ENCODE peak calls at places on chromosomes 12 and 14, in eight cellular contexts. Z is tibial nerve, X is gastrocnemius medialis, R is suprapubic skin, F is heart left ventricle, J is A549, O is lower leg skin, K is IMR-90. M is an unnamed sample.

GRCh38 chr12:89082354-89082753 is 269.9 kb downstream of the DUSP6 start:
- DNase-seq in Z (no peak), K (peak), O (no peak), R (no peak), J (no peak), F (no peak), X (no peak), M (no peak)

GRCh38 chr12:54239568-54239967 is 40.4 kb downstream of the CBX5 start:
- DNase-seq in J (no peak), K (no peak), O (no peak), F (no peak), X (no peak), R (no peak), Z (no peak), M (no peak)

GRCh38 chr12:30021046-30021833 is 237.5 kb upstream of the TMTC1 start:
- DNase-seq in Z (no peak), X (no peak), F (no peak), R (no peak), J (no peak), O (no peak), K (peak), M (no peak)

GRCh38 chr12:71157601-71158233 is at the start of gene TSPAN8:
- DNase-seq in R (no peak), X (peak), Z (peak), K (no peak), J (no peak), F (no peak), O (no peak), M (no peak)

GRCh38 chr14:105216490-105217247 is 31.7 kb upstream of the BTBD6 start:
- DNase-seq in O (no peak), Z (no peak), F (no peak), X (no peak), J (no peak), R (no peak), K (no peak), M (no peak)

GRCh38 chr14:101075801-101076413 is 172.4 kb upstream of the RTL1 start:
- DNase-seq in X (no peak), K (no peak), Z (no peak), O (no peak), J (no peak), R (peak), F (no peak), M (peak)

GRCh38 chr12:32230607-32230982 is 123.9 kb downstream of the BICD1 start:
- DNase-seq in R (no peak), X (no peak), Z (no peak), J (no peak), F (no peak), O (no peak), K (no peak), M (no peak)

GRCh38 chr12:47885012-47885501 is 19.7 kb downstream of the VDR start:
- DNase-seq in Z (no peak), O (no peak), R (no peak), K (no peak), F (no peak), J (no peak), X (no peak), M (no peak)

GRCh38 chr12:108896817-108897216 is 16.9 kb downstream of the DAO start:
- DNase-seq in Z (no peak), R (no peak), F (no peak), J (no peak), X (no peak), O (no peak), K (no peak), M (no peak)

GRCh38 chr12:113348849-113349536 is 9.4 kb upstream of the PLBD2 start:
- DNase-seq in F (no peak), O (no peak), X (no peak), K (no peak), Z (no peak), J (no peak), R (no peak), M (no peak)

GRCh38 chr12:113263431-113263963 is 42.2 kb downstream of the TPCN1 start:
- DNase-seq in J (no peak), K (no peak), X (no peak), F (peak), O (no peak), R (no peak), Z (no peak), M (peak)

GRCh38 chr12:109875572-109876131 is 4.7 kb downstream of the GLTP start:
- DNase-seq in X (no peak), O (no peak), Z (no peak), J (no peak), F (no peak), R (no peak), K (no peak), M (no peak)

GRCh38 chr12:46983959-46984833 is 95.2 kb upstream of the PCED1B start:
- DNase-seq in F (no peak), X (no peak), R (no peak), O (no peak), K (peak), J (peak), Z (peak), M (peak)

GRCh38 chr14:76768671-76769500 is 7.6 kb downstream of the VASH1 start:
- DNase-seq in K (no peak), Z (peak), O (no peak), R (peak), J (no peak), X (no peak), F (peak), M (peak)

GRCh38 chr12:130761537-130762318 is 45.6 kb upstream of the RIMBP2 start:
- DNase-seq in F (no peak), K (peak), Z (peak), R (no peak), O (no peak), J (peak), X (no peak), M (peak)

GRCh38 chr12:124310178-124310577 is 15.3 kb downstream of the RFLNA start:
- DNase-seq in F (no peak), J (no peak), K (no peak), X (no peak), O (no peak), Z (no peak), R (no peak), M (no peak)

GRCh38 chr12:132620113-132620892 is 1.7 kb downstream of the P2RX2 start:
- DNase-seq in J (no peak), F (no peak), Z (no peak), K (no peak), O (no peak), R (no peak), X (no peak), M (no peak)

GRCh38 chr12:15540469-15540872 is 218.2 kb downstream of the PTPRO start:
- DNase-seq in K (peak), R (no peak), J (no peak), X (no peak), F (no peak), Z (no peak), O (no peak), M (no peak)

GRCh38 chr14:96086574-96087077 is 47.5 kb downstream of the C14orf132 start:
- DNase-seq in R (no peak), O (no peak), F (no peak), Z (no peak), K (peak), X (no peak), J (no peak), M (no peak)

GRCh38 chr12:121443911-121444841 is 44.3 kb downstream of the RNF34 start:
- DNase-seq in O (no peak), K (no peak), J (no peak), Z (no peak), X (no peak), F (no peak), R (peak), M (peak)

GRCh38 chr12:24788886-24789285 is 160.0 kb downstream of the BCAT1 start:
- DNase-seq in X (no peak), K (no peak), O (no peak), J (no peak), F (no peak), Z (no peak), R (no peak), M (no peak)

GRCh38 chr14:35213869-35214387 is 78.3 kb upstream of the PSMA6 start:
- DNase-seq in R (no peak), O (no peak), Z (no peak), X (no peak), K (peak), J (no peak), F (no peak), M (no peak)

GRCh38 chr12:100799770-100800169 is 5.2 kb downstream of the ANO4 start:
- DNase-seq in R (no peak), J (no peak), K (peak), O (no peak), X (no peak), F (no peak), Z (no peak), M (no peak)

GRCh38 chr12:70549340-70550179 is 87.7 kb downstream of the PTPRB start:
- DNase-seq in F (no peak), K (no peak), R (no peak), X (no peak), Z (no peak), J (no peak), O (no peak), M (no peak)

GRCh38 chr12:65877836-65878235 is 53.6 kb downstream of the HMGA2 start:
- DNase-seq in O (no peak), J (no peak), K (no peak), F (no peak), Z (no peak), X (no peak), R (no peak), M (no peak)

GRCh38 chr12:65879878-65880277 is 55.6 kb downstream of the HMGA2 start:
- DNase-seq in J (no peak), O (no peak), K (peak), X (no peak), Z (no peak), F (no peak), R (no peak), M (no peak)

GRCh38 chr12:65876898-65877721 is 52.8 kb downstream of the HMGA2 start:
- DNase-seq in O (no peak), X (no peak), R (no peak), F (no peak), J (no peak), Z (no peak), K (no peak), M (no peak)

GRCh38 chr12:65875635-65876034 is 51.4 kb downstream of the HMGA2 start:
- DNase-seq in K (peak), X (no peak), R (no peak), J (no peak), Z (no peak), O (no peak), F (no peak), M (no peak)

GRCh38 chr12:65878540-65878939 is 54.3 kb downstream of the HMGA2 start:
- DNase-seq in O (no peak), R (no peak), F (no peak), Z (no peak), K (no peak), X (no peak), J (no peak), M (no peak)
- TF ChIP-seq CTCF in O (no peak), R (no peak), F (no peak), Z (no peak), K (peak), X (no peak), J (peak), M (no peak)

GRCh38 chr14:75340921-75341320 is 62.3 kb downstream of the FOS start:
- DNase-seq in Z (peak), K (no peak), O (peak), X (peak), R (peak), J (no peak), F (peak), M (no peak)
- TF ChIP-seq POLR2A in Z (peak), K (no peak), O (no peak), X (peak), R (no peak), J (no peak), F (no peak), M (no peak)

GRCh38 chr12:41264281-41264680 is 76.2 kb downstream of the PDZRN4 start:
- DNase-seq in Z (no peak), J (no peak), F (no peak), O (no peak), X (no peak), K (no peak), R (no peak), M (no peak)
- TF ChIP-seq CTCF in Z (peak), J (peak), F (peak), O (no peak), X (no peak), K (peak), R (no peak), M (no peak)

DNA sequence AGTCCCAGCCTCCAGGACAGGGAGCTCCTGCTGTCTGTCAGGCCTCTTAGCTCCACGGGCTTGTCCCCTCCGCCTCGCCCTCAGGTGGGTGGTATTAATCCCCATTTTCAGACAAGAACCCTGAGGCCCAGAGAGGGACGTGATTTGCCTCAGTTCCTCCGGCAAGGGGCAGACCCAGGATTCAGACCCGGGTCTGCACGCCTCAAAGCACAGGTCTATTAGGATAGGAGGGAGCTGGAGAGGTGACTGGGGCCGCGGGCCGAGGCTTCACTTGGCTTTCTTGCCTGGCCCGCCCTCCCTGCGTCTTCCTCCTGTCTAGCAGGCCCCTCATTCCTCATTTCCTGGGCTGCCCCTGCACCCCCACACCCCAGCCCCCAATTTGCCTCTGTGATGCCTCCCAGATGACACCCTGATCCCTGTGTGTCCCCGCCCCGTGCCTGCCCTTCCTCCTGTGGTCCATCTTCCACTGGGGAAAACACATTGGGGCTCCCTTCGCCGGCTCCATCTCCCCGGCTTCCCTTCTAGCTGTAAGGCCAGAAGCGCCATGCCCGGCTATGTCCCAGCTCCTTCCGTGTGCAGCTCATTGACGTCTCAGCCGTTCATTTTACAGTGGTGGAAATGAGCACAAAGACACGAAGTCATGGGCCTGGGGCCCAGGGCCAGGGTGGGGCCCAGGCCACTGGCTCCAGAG is 15.6 kb upstream of the CYP46A1 start:
- DNase-seq in J (no peak), Z (no peak), R (no peak), O (no peak), X (no peak), F (peak), K (no peak), M (no peak)
- TF ChIP-seq POLR2A in J (no peak), Z (no peak), R (no peak), O (no peak), X (no peak), F (no peak), K (no peak), M (no peak)

DNA sequence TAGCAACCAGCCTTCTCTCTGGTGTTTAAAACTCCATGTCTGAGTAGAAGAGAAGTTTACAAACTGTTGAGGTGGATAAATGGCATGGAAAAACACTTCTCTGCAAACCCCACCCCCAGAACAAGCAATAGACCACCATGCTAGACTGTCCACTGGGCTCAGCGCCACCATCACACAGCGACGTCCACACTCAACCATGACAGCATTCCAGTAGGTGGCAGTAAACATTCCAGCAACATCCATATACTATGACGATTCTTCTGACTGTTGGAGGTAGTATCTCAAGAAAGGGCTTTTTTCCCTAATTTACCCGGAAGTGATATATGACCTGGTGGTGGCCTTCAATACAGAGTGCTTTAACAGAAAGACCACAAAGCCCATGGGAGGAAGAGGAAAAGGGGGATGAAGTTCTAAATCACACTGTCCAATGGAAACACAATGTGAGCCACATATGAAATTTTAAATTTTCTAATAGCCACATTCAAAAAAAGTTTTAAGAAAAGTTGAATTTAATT is 152.2 kb downstream of the SLC15A4 start:
- DNase-seq in K (no peak), F (no peak), X (no peak), Z (no peak), O (no peak), R (no peak), J (no peak), M (no peak)
- TF ChIP-seq CTCF in K (no peak), F (no peak), X (no peak), Z (no peak), O (no peak), R (no peak), J (peak), M (peak)

GRCh38 chr12:120292661-120293531 is at the start of gene RNU4-1:
- DNase-seq in X (peak), K (peak), F (no peak), J (peak), R (peak), O (peak), Z (peak), M (peak)
- TF ChIP-seq POLR2A in X (peak), K (peak), F (peak), J (peak), R (no peak), O (peak), Z (peak), M (peak)

GRCh38 chr14:90785876-90786450 is 30.3 kb downstream of the TTC7B start:
- DNase-seq in X (no peak), F (no peak), K (no peak), R (peak), O (peak), Z (no peak), J (no peak), M (no peak)

GRCh38 chr14:90784621-90785270 is 31.5 kb downstream of the TTC7B start:
- DNase-seq in O (peak), F (no peak), R (peak), X (no peak), K (no peak), Z (no peak), J (no peak), M (no peak)

GRCh38 chr14:90788031-90788430 is 28.2 kb downstream of the TTC7B start:
- DNase-seq in R (peak), Z (no peak), K (no peak), J (no peak), F (no peak), O (peak), X (no peak), M (no peak)

GRCh38 chr14:90783344-90783743 is 32.9 kb downstream of the TTC7B start:
- DNase-seq in Z (no peak), O (no peak), F (no peak), R (no peak), J (no peak), K (no peak), X (no peak), M (no peak)

DNA sequence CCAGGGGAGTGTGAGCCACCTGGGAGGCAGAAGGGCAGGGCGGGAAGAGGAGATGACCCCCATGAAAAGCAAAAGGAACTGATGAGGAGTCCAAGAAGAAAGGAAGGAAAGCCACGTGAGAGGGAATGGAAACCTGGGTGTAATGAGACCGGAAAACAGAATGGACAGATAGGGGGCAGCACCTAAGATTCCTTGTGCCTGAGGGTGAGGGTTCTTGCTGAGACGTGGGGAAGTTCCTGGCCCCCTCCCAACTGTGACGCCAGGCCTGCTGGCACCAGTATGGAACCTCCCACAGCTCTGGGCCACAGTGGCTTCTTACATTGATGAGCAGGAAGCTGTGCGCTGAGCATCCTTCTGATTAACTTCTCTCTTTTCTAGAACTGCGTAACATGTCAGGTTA is 30.8 kb downstream of the TTC7B start:
- DNase-seq in X (no peak), F (no peak), K (no peak), J (no peak), R (peak), O (peak), Z (no peak), M (no peak)
- TF ChIP-seq CTCF in X (no peak), F (peak), K (peak), J (no peak), R (no peak), O (no peak), Z (no peak), M (no peak)

GRCh38 chr14:55130194-55130550 is 1.1 kb downstream of the LGALS3 start:
- DNase-seq in F (no peak), K (peak), O (no peak), R (no peak), Z (no peak), J (peak), X (no peak), M (no peak)

GRCh38 chr14:55127491-55127951 is 1.5 kb upstream of the LGALS3 start:
- DNase-seq in F (no peak), J (no peak), X (no peak), O (no peak), K (peak), Z (no peak), R (no peak), M (no peak)

GRCh38 chr14:55128386-55129085 is 516 bp upstream of the LGALS3 start:
- DNase-seq in J (no peak), Z (no peak), R (no peak), X (no peak), K (no peak), F (no peak), O (no peak), M (no peak)

GRCh38 chr14:55129428-55130193 is 559 bp downstream of the LGALS3 start:
- DNase-seq in Z (peak), O (peak), R (peak), K (peak), J (peak), F (peak), X (peak), M (peak)

GRCh38 chr14:55129086-55129427 is at the start of gene LGALS3:
- DNase-seq in X (peak), F (peak), K (peak), Z (peak), O (peak), R (peak), J (peak), M (peak)
- TF ChIP-seq POLR2A in X (peak), F (no peak), K (peak), Z (peak), O (peak), R (peak), J (peak), M (peak)

DNA sequence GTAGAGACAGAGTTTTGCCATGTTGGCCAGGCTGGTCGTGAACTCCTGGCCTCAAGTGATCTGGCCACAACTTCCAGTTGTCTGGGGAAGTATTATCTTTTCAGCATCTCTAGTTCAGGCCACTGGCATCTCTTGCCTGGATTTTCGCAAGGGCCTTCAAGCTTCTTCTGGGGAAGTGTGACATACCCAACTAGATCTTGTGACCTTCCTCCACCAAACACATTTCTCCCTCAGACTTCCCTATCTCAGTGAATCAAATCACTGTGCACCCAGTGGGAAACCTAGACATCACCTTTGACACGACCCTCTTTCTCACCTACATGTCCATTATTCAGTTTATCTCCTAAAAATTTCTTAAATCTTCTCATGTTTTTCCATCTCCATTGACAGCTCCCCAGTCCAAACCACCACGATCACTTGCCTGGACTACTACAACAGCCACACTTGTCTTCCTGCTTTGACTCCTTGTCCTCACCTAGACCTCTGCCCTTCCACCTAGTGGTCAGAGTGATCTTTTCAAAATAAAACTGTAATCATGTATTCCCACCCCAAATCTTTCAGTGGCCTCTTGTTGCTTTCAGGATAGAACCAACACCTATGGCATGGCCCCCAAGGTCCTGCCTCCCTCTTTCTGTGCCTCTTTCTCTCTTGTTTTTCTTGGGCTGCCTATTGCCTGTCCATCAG is 3.3 kb downstream of the EEF1AKMT3 start:
- DNase-seq in K (no peak), J (no peak), Z (no peak), O (no peak), X (no peak), R (no peak), F (no peak), M (no peak)
- TF ChIP-seq CTCF in K (no peak), J (no peak), Z (no peak), O (no peak), X (no peak), R (no peak), F (no peak), M (no peak)

GRCh38 chr12:75511116-75512048 is at the start of gene KRR1:
- DNase-seq in F (peak), Z (peak), J (peak), R (peak), O (peak), K (peak), X (peak), M (peak)
- TF ChIP-seq POLR2A in F (no peak), Z (peak), J (peak), R (no peak), O (no peak), K (peak), X (peak), M (peak)